ENCODE peak calls at places on chromosomes 11 and 22, in four cellular contexts. E, P, A and L are unnamed samples.

GRCh38 chr11:102926517-102926916 is 29.0 kb downstream of the MMP13 start:
- DNase-seq in E (no peak), P (no peak), A (no peak), L (no peak)

GRCh38 chr22:35399114-35399677 is 744 bp upstream of the MCM5 start:
- DNase-seq in E (no peak), P (no peak), A (no peak), L (peak)

GRCh38 chr22:35134637-35135036 is 68.7 kb downstream of the ISX start:
- DNase-seq in E (no peak), P (no peak), A (no peak), L (no peak)

GRCh38 chr11:83292709-83293435 is 6.7 kb upstream of the CCDC90B start:
- DNase-seq in E (no peak), P (no peak), A (peak), L (peak)

GRCh38 chr22:49404576-49405199 is 423.0 kb downstream of the BRD1 start:
- DNase-seq in E (no peak), P (no peak), A (no peak), L (no peak)

GRCh38 chr11:128574576-128575011 is 12.8 kb downstream of the ETS1 start:
- DNase-seq in E (no peak), P (no peak), A (no peak), L (no peak)

GRCh38 chr11:6489338-6489737 is 7.7 kb upstream of the DNHD1 start:
- DNase-seq in E (no peak), P (no peak), A (no peak), L (no peak)

GRCh38 chr11:96217206-96217605 is 125.8 kb downstream of the MAML2 start:
- DNase-seq in E (no peak), P (no peak), A (no peak), L (no peak)

GRCh38 chr11:36441610-36442208 is 68.4 kb downstream of the TRAF6 start:
- DNase-seq in E (no peak), P (no peak), A (no peak), L (no peak)

GRCh38 chr11:63813563-63814382 is 517 bp downstream of the SPINDOC start:
- DNase-seq in E (peak), P (peak), A (peak), L (peak)

GRCh38 chr11:10561947-10562346 is 6.5 kb downstream of the LYVE1 start:
- DNase-seq in E (no peak), P (no peak), A (no peak), L (no peak)

GRCh38 chr11:6326303-6326702 is 6.0 kb upstream of the CAVIN3 start:
- DNase-seq in E (no peak), P (no peak), A (no peak), L (no peak)

GRCh38 chr11:130711193-130711592 is 205.1 kb downstream of the SNX19 start:
- DNase-seq in E (no peak), P (no peak), A (no peak), L (no peak)

GRCh38 chr11:57223601-57224000 is 13.4 kb downstream of the APLNR start:
- DNase-seq in E (no peak), P (no peak), A (no peak), L (no peak)

GRCh38 chr11:124919836-124920755 is 1.0 kb downstream of the HEPN1 start:
- DNase-seq in E (no peak), P (no peak), A (no peak), L (no peak)

GRCh38 chr11:8833568-8834275 is 77.3 kb upstream of the AKIP1 start:
- DNase-seq in E (no peak), P (no peak), A (no peak), L (no peak)

GRCh38 chr11:73186294-73186850 is 31.7 kb upstream of the P2RY2 start:
- DNase-seq in E (no peak), P (no peak), A (no peak), L (no peak)

GRCh38 chr11:130369141-130369691 is 54.5 kb upstream of the ZBTB44 start:
- DNase-seq in E (no peak), P (no peak), A (no peak), L (no peak)

GRCh38 chr11:10305262-10305963 is 540 bp downstream of the ADM start:
- DNase-seq in E (peak), P (peak), A (no peak), L (peak)

GRCh38 chr11:1545432-1545831 is 26.6 kb downstream of the DUSP8 start:
- DNase-seq in E (no peak), P (no peak), A (no peak), L (no peak)

GRCh38 chr11:46446343-46446751 is 54.8 kb upstream of the CHRM4 start:
- DNase-seq in E (no peak), P (no peak), A (no peak), L (no peak)

GRCh38 chr22:41656515-41656914 is 32.2 kb downstream of the SNU13 start:
- DNase-seq in E (no peak), P (no peak), A (no peak), L (no peak)

GRCh38 chr11:61683116-61683515 is 2.9 kb downstream of the DAGLA start:
- DNase-seq in E (no peak), P (no peak), A (no peak), L (no peak)

GRCh38 chr11:66317766-66318575 is 1.1 kb upstream of the CD248 start:
- DNase-seq in E (peak), P (peak), A (peak), L (no peak)

GRCh38 chr11:41963406-41963805 is 504.0 kb upstream of the LRRC4C start:
- DNase-seq in E (no peak), P (no peak), A (no peak), L (no peak)

GRCh38 chr22:21032843-21033688 is 705 bp upstream of the SLC7A4 start:
- DNase-seq in E (no peak), P (no peak), A (no peak), L (no peak)

GRCh38 chr11:115501895-115502589 is 2.2 kb downstream of the CADM1 start:
- DNase-seq in E (no peak), P (no peak), A (no peak), L (no peak)

GRCh38 chr11:121714356-121714755 is 261.6 kb upstream of the SORL1-AS1 start:
- DNase-seq in E (no peak), P (no peak), A (no peak), L (no peak)

GRCh38 chr11:116366980-116367640 is 405.7 kb downstream of the BUD13 start:
- DNase-seq in E (peak), P (no peak), A (no peak), L (peak)

GRCh38 chr11:69321877-69322350 is 28.0 kb downstream of the MYEOV start:
- DNase-seq in E (no peak), P (no peak), A (no peak), L (no peak)

GRCh38 chr11:125226701-125227100 is 62.1 kb downstream of the PKNOX2 start:
- DNase-seq in E (no peak), P (peak), A (no peak), L (no peak)

GRCh38 chr11:70078095-70078795 is at the start of gene ANO1:
- DNase-seq in E (peak), P (peak), A (no peak), L (peak)

GRCh38 chr11:81007046-81007445 is 1566.2 kb upstream of the TENM4 start:
- DNase-seq in E (no peak), P (no peak), A (no peak), L (no peak)

GRCh38 chr22:48906177-48906835 is 921.4 kb downstream of the BRD1 start:
- DNase-seq in E (no peak), P (no peak), A (no peak), L (no peak)

GRCh38 chr22:40408718-40409612 is 38.6 kb downstream of the SGSM3 start:
- DNase-seq in E (no peak), P (no peak), A (no peak), L (no peak)

GRCh38 chr22:17056058-17056457 is 28.7 kb upstream of the IL17RA start:
- DNase-seq in E (no peak), P (no peak), A (no peak), L (no peak)

GRCh38 chr22:45010532-45010900 is 711 bp upstream of the PHF21B start:
- DNase-seq in E (no peak), P (no peak), A (no peak), L (no peak)
- TF ChIP-seq CTCF in E (no peak), P (no peak), A (no peak), L (no peak)

DNA sequence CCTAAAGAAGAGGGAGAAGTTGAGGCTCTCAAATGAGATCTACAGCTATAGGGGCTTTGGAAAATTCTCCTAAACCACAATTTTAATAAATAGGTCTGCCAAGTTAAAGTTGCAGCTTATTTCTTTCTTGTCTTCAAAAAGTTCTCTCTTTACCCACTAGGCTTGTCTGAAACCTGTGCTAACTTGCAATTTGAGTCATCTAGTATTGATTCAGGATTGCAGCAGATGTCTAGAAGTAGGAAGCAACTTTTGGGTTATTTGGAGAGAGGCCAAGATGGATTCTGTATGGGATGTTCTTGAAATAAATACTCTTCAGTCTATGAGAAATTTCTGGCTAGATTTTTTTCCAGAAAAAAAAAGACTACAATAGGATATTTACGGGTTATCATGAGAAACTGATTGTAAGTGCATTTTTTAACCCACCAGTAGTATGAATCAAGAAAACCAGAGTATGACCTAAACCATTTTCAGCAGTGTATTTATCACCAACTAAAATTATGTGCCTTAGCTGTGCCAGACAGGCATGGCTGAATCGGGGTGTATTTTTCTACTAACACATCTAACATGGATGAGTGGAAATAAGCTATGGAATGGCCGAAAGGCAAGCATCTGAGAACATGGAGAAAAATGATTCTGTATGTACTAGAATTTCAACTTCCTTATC is 4.9 kb upstream of the RAB38 start:
- DNase-seq in E (no peak), P (no peak), A (no peak), L (no peak)
- TF ChIP-seq CTCF in E (no peak), P (no peak), A (no peak), L (no peak)

DNA sequence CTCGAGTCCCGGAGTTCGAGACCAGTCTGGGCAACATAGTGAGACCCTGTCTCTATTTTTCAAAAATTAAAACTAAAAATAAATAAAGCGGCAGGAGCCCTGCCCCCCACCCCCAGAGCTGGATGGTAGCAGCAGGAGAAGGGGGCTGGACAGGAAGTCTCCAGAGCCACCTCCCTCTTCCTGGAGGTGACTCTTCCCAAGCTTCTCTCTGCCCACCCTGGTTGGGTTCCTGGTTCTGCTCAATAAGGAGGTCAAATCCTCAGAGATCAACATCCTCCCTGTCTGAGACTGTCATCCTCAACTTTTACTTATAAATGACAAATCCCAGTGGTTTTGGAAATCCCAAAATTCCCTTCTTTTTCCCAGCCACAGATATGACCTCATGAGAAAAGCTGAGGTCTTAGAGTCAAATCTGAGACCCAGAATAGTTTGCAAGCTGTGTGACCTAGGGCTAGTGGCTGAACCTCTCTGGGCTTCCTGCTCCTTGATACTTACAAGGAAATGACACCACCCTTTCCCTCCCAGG is 987 bp downstream of the C1QTNF6 start:
- DNase-seq in E (no peak), P (peak), A (no peak), L (no peak)
- TF ChIP-seq CTCF in E (no peak), P (no peak), A (no peak), L (no peak)

GRCh38 chr11:33682446-33682845 is 18.2 kb downstream of the C11orf91 start:
- DNase-seq in E (no peak), P (no peak), A (no peak), L (no peak)
- TF ChIP-seq CTCF in E (no peak), P (peak), A (no peak), L (no peak)

DNA sequence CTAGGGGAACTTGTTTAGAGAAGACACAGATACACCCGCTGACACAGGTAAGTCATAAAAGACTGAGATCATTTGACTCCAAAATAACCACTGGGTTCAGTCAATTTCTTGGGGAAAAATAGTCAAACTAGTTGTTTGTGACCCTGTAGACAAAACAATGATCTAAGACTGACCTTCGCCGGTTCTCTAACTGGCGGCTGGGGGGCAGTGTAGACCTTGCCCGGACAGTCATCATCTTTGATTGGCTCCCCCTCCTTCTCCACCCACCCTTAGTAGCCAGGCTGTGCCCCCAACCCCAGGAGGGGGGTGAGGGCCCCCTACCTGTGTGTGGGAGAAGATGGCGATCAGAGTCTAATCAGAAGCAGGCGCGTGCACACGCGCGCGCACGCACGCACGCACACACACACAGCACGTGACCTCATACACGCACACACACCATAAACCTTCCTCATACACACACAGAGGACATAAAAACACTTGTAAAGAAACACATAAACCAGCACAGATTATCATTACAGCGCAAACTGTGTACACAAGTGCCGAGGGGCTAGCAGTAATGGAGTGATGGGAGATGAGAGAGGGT is 12.4 kb downstream of the NECTIN1 start:
- DNase-seq in E (no peak), P (no peak), A (no peak), L (no peak)
- TF ChIP-seq CTCF in E (no peak), P (no peak), A (no peak), L (no peak)

GRCh38 chr11:59668950-59669610 is at the start of gene PATL1:
- DNase-seq in E (peak), P (peak), A (peak), L (peak)
- TF ChIP-seq CTCF in E (no peak), P (no peak), A (no peak), L (no peak)

GRCh38 chr11:84722583-84723108 is 904.5 kb downstream of the DLG2 start:
- DNase-seq in E (peak), P (no peak), A (no peak), L (no peak)
- TF ChIP-seq CTCF in E (peak), P (peak), A (no peak), L (no peak)

GRCh38 chr22:23894710-23895598 is 771 bp downstream of the MIF start:
- DNase-seq in E (peak), P (peak), A (peak), L (peak)
- TF ChIP-seq CTCF in E (no peak), P (peak), A (peak), L (peak)

GRCh38 chr22:39381930-39382329 is 17.6 kb upstream of the TAB1 start:
- DNase-seq in E (no peak), P (no peak), A (no peak), L (no peak)

GRCh38 chr22:39382410-39382809 is 17.2 kb upstream of the TAB1 start:
- DNase-seq in E (no peak), P (no peak), A (no peak), L (no peak)

GRCh38 chr22:39388261-39389011 is 11.1 kb upstream of the TAB1 start:
- DNase-seq in E (peak), P (peak), A (peak), L (peak)

GRCh38 chr22:39383841-39384625 is 15.5 kb upstream of the TAB1 start:
- DNase-seq in E (no peak), P (no peak), A (no peak), L (no peak)

DNA sequence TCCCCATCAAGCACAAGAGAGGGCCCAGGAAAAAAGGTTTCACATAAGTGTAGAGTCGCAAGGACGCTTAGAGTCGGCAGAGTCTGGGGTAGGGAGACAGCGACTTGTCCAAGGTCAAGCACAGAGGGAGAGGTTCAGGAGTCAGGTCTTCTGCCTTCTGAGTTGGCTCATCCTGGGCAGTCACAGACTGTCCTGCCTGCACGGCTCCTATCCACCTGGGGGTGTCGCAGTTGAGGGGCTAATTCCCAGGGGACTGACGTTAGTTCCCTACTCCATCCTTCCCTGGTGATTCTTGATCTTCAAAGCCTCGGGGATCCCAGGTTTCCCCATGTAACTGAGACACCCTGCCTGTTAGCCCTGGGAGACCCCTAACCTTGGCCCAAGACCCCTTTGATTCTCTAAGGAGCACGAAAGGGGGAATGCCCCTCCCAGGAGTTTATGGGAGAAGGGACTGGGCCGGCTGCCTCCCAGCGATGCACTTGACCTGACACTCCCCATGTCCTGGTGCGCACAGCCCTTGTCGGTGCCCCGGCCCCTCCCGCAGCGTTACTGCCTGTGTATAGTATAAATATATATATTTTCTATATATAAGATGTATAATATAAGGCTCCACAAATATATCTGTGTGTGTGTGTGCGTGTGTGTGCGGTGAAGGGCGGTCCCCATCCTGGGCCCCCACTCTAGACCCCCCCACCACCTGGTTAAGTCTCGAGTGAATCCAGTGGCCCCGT is 14.7 kb upstream of the TAB1 start:
- DNase-seq in E (peak), P (no peak), A (peak), L (peak)
- TF ChIP-seq CTCF in E (peak), P (peak), A (peak), L (peak)